ENCODE peak calls at places on chromosome 16, in five cellular contexts. Y is Peyer's patch; D is stomach; W is CD8-positive, alpha-beta T cell; K is omental fat pad. H is an unnamed sample.

GRCh38 chr16:84198401-84198800 is 7.4 kb downstream of the ADAD2 start:
- DNase-seq in Y (no peak), D (no peak), W (no peak), K (no peak), H (no peak)

GRCh38 chr16:66606000-66606751 is 1.7 kb downstream of the CMTM3 start:
- DNase-seq in Y (peak; percentile 62), D (no peak), W (no peak), K (no peak), H (no peak)

GRCh38 chr16:86895609-86896008 is 317.3 kb downstream of the FOXL1 start:
- DNase-seq in Y (no peak), D (no peak), W (no peak), K (no peak), H (no peak)

GRCh38 chr16:19432429-19432828 is 14.7 kb downstream of the TMC5 start:
- DNase-seq in Y (no peak), D (no peak), W (no peak), K (no peak), H (peak; percentile 78)

GRCh38 chr16:10485698-10486382 is 94.6 kb downstream of the EMP2 start:
- DNase-seq in Y (no peak), D (no peak), W (no peak), K (no peak), H (no peak)

GRCh38 chr16:2151188-2152091 is 3.0 kb downstream of the RAB26 start:
- DNase-seq in Y (no peak), D (no peak), W (no peak), K (no peak), H (no peak)

GRCh38 chr16:1363501-1364041 is 11.8 kb downstream of the GNPTG start:
- DNase-seq in Y (peak; percentile 83), D (peak; percentile 77), W (peak; percentile 82), K (no peak), H (peak; percentile 81)

GRCh38 chr16:51924744-51925143 is 622.2 kb downstream of the TOX3 start:
- DNase-seq in Y (no peak), D (no peak), W (no peak), K (no peak), H (no peak)

GRCh38 chr16:2161911-2162310 is 6.3 kb downstream of the TRAF7 start:
- DNase-seq in Y (no peak), D (no peak), W (no peak), K (no peak), H (no peak)

GRCh38 chr16:19338335-19338734 is 52.8 kb downstream of the CLEC19A start:
- DNase-seq in Y (no peak), D (no peak), W (no peak), K (no peak), H (no peak)

GRCh38 chr16:30874821-30875717 is 18.8 kb downstream of the BCL7C start:
- DNase-seq in Y (peak; percentile 96), D (peak; percentile 93), W (peak; percentile 95), K (peak; percentile 48), H (peak; percentile 94)

GRCh38 chr16:2874584-2875362 is 8.2 kb upstream of the FLYWCH2 start:
- DNase-seq in Y (peak; percentile 87), D (peak; percentile 83), W (peak; percentile 79), K (no peak), H (peak; percentile 84)

GRCh38 chr16:60740033-60740696 is 1296.1 kb downstream of the CDH8 start:
- DNase-seq in Y (no peak), D (no peak), W (no peak), K (no peak), H (no peak)

GRCh38 chr16:22623351-22623781 is 112.7 kb downstream of the NPIPB5 start:
- DNase-seq in Y (no peak), D (no peak), W (no peak), K (no peak), H (no peak)

GRCh38 chr16:51524555-51525373 is 373.7 kb upstream of the SALL1 start:
- DNase-seq in Y (no peak), D (no peak), W (no peak), K (no peak), H (peak; percentile 46)

GRCh38 chr16:75116081-75116910 is at the start of gene LDHD:
- DNase-seq in Y (peak; percentile 88), D (peak; percentile 94), W (no peak), K (no peak), H (peak; percentile 89)

GRCh38 chr16:67936876-67937605 is 391 bp upstream of the PSMB10 start:
- DNase-seq in Y (peak; percentile 94), D (peak; percentile 78), W (no peak), K (no peak), H (no peak)

GRCh38 chr16:20359997-20360396 is 7.5 kb upstream of the UMOD start:
- DNase-seq in Y (no peak), D (no peak), W (no peak), K (no peak), H (no peak)

GRCh38 chr16:8920676-8921625 is 38.8 kb downstream of the LITAFD start:
- DNase-seq in Y (no peak), D (no peak), W (no peak), K (no peak), H (no peak)

GRCh38 chr16:81029930-81030604 is 5.6 kb upstream of the ATMIN start:
- DNase-seq in Y (no peak), D (no peak), W (no peak), K (no peak), H (no peak)

GRCh38 chr16:56860226-56861020 is 4.6 kb upstream of the SLC12A3 start:
- DNase-seq in Y (peak; percentile 73), D (no peak), W (no peak), K (no peak), H (no peak)

GRCh38 chr16:86375370-86375769 is 135.0 kb upstream of the FOXF1 start:
- DNase-seq in Y (no peak), D (no peak), W (no peak), K (no peak), H (no peak)

GRCh38 chr16:17302620-17303019 is 168.1 kb downstream of the XYLT1 start:
- DNase-seq in Y (no peak), D (no peak), W (no peak), K (no peak), H (no peak)

DNA sequence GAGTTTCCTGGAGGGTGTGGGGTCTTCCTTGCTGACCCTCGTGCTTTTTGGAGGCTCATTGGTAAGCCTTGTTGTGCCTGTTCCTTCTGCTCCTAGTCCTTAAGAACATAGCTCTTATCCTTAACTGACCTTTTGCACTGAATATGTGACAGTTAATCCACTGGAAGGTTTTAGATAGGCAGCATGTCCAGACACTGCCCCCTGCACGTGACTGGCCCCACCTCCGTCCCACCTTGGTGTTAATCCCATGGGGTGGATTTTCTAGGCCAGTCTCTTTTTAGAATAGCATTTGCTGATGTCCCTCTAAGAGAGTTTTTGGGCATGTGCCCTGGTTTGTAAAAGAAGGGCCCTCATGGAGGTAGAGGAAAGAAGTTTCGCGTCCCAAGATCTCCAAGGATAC is 58.3 kb downstream of the RBFOX1 start:
- DNase-seq in Y (no peak), D (no peak), W (no peak), K (no peak), H (no peak)
- TF ChIP-seq CTCF in Y (no peak), D (no peak), W (no peak), K (no peak), H (no peak)

GRCh38 chr16:7257026-7257425 is 75.6 kb upstream of the RBFOX1 start:
- DNase-seq in Y (no peak), D (no peak), W (no peak), K (no peak), H (no peak)
- TF ChIP-seq CTCF in Y (no peak), D (no peak), W (no peak), K (no peak), H (no peak)

GRCh38 chr16:4426722-4427372 is 1.2 kb downstream of the DNAJA3 start:
- DNase-seq in Y (no peak), D (no peak), W (no peak), K (no peak), H (no peak)

GRCh38 chr16:4428500-4428899 is 2.8 kb downstream of the DNAJA3 start:
- DNase-seq in Y (no peak), D (no peak), W (no peak), K (no peak), H (no peak)

GRCh38 chr16:4431023-4431422 is 5.4 kb downstream of the DNAJA3 start:
- DNase-seq in Y (no peak), D (no peak), W (no peak), K (no peak), H (no peak)

GRCh38 chr16:4425378-4426020 is at the start of gene DNAJA3:
- DNase-seq in Y (peak; percentile 96), D (peak; percentile 94), W (peak; percentile 95), K (peak; percentile 75), H (peak; percentile 95)

GRCh38 chr16:4426021-4426684 is 485 bp downstream of the DNAJA3 start:
- DNase-seq in Y (no peak), D (no peak), W (no peak), K (no peak), H (no peak)
- TF ChIP-seq CTCF in Y (no peak), D (no peak), W (no peak), K (no peak), H (no peak)

GRCh38 chr16:88516666-88517065 is 53.5 kb upstream of the ZC3H18 start:
- DNase-seq in Y (no peak), D (no peak), W (no peak), K (no peak), H (no peak)
- TF ChIP-seq CTCF in Y (no peak), D (no peak), W (no peak), K (no peak), H (no peak)

DNA sequence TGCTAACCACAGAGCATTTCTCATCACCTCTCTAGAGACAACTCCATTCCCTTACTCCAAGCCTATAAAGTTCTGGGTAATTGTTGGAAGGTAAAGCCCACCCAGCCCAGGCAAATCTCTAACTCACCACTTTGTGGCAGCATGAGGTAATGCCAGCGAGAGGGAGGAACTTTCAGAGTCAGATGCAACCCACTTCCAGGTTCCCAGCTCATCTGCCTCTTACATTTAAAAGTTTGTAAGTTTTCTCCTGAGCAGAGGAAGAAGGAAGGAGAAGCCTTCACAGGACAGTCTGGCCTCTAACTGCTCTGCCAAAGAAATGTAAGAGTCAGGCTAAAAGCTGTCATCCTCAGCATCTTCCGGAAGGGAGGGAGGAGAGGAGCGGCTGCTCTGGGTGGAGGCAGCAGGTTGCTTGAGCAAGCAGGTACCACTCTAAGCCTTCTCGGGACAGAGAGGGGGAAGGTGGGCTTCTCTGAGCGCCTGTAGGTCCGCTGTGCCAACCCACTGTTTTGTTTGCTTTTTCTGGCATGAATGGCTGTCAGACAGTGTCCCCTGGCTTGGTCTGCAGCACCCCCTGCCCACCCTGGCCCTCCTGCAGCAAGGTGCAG is 1.0 kb downstream of the ZNF319 start:
- DNase-seq in Y (no peak), D (no peak), W (peak; percentile 63), K (no peak), H (peak; percentile 34)
- TF ChIP-seq CTCF in Y (no peak), D (no peak), W (no peak), K (no peak), H (no peak)

GRCh38 chr16:58755989-58756649 is 22.0 kb upstream of the GOT2 start:
- DNase-seq in Y (peak; percentile 92), D (peak; percentile 71), W (peak; percentile 83), K (no peak), H (peak; percentile 52)
- TF ChIP-seq CTCF in Y (peak; percentile 78), D (peak; percentile 46), W (peak; percentile 59), K (no peak), H (peak; percentile 30)